ENCODE peak calls at places on chromosomes 2 and 18, in five cellular contexts. F, H, D, V and T are unnamed samples.

GRCh38 chr18:24212939-24213338 is 74.1 kb downstream of the CABYR start:
- DNase-seq in F (no peak), V (no peak), H (peak), D (no peak), T (no peak)

GRCh38 chr2:112055833-112056625 is 960 bp downstream of the TMEM87B start:
- DNase-seq in D (no peak), F (no peak), H (peak), V (no peak), T (peak)

GRCh38 chr2:9675369-9676351 is 44.9 kb upstream of the YWHAQ start:
- DNase-seq in F (peak), D (peak), V (no peak), H (no peak), T (no peak)

GRCh38 chr2:41965173-41965875 is 82.5 kb upstream of the PKDCC start:
- DNase-seq in D (no peak), V (no peak), F (no peak), H (no peak), T (no peak)

GRCh38 chr18:53380063-53380639 is 844.3 kb downstream of the MBD2 start:
- DNase-seq in H (peak), D (no peak), V (peak), F (peak), T (peak)

GRCh38 chr2:204437815-204438766 is 107.2 kb upstream of the PARD3B start:
- DNase-seq in F (peak), D (no peak), H (peak), V (no peak), T (no peak)

GRCh38 chr2:2271471-2271941 is 59.6 kb downstream of the MYT1L start:
- DNase-seq in H (no peak), V (no peak), D (no peak), F (no peak), T (no peak)

GRCh38 chr2:49770919-49771318 is 616.6 kb upstream of the FSHR start:
- DNase-seq in H (peak), V (no peak), F (peak), D (peak), T (peak)

GRCh38 chr2:193276560-193276959 is 1081.8 kb upstream of the TMEFF2 start:
- DNase-seq in F (no peak), H (no peak), V (no peak), D (no peak), T (no peak)

GRCh38 chr2:134669731-134670669 is 48.8 kb downstream of the TMEM163 start:
- DNase-seq in D (no peak), V (no peak), F (no peak), H (no peak), T (no peak)

GRCh38 chr2:236177967-236178909 is 10.1 kb upstream of the GBX2 start:
- DNase-seq in F (no peak), D (no peak), H (peak), V (no peak), T (peak)

GRCh38 chr2:228545041-228545440 is 363.6 kb upstream of the SPHKAP start:
- DNase-seq in F (no peak), D (no peak), H (no peak), V (no peak), T (no peak)

GRCh38 chr18:48797841-48798255 is 152.9 kb downstream of the SMAD7 start:
- DNase-seq in D (no peak), H (no peak), V (no peak), F (no peak), T (no peak)

GRCh38 chr18:45059695-45060094 is 379.0 kb downstream of the SETBP1 start:
- DNase-seq in H (no peak), D (no peak), V (no peak), F (no peak), T (no peak)

GRCh38 chr18:47754311-47755101 is 176.0 kb downstream of the SMAD2 start:
- DNase-seq in D (peak), H (peak), F (peak), V (no peak), T (peak)

GRCh38 chr2:85648619-85649018 is 19.4 kb downstream of the SFTPB start:
- DNase-seq in H (no peak), D (no peak), V (no peak), F (no peak), T (peak)

GRCh38 chr2:8281950-8282857 is 399.7 kb upstream of the ID2 start:
- DNase-seq in D (no peak), F (no peak), H (no peak), V (no peak), T (no peak)

GRCh38 chr18:8654482-8655451 is 45.5 kb downstream of the RAB12 start:
- DNase-seq in H (no peak), V (no peak), D (no peak), F (no peak), T (peak)

GRCh38 chr2:154495455-154495868 is 203.0 kb upstream of the KCNJ3 start:
- DNase-seq in H (peak), D (no peak), F (no peak), V (peak), T (no peak)

GRCh38 chr18:23924813-23925212 is 89.7 kb upstream of the TTC39C start:
- DNase-seq in V (no peak), D (no peak), H (no peak), F (no peak), T (no peak)

GRCh38 chr2:231115651-231116050 is 9.2 kb downstream of the HTR2B start:
- DNase-seq in D (no peak), F (no peak), H (no peak), V (no peak), T (no peak)

GRCh38 chr2:162890690-162891311 is 52.2 kb upstream of the KCNH7 start:
- DNase-seq in V (peak), F (peak), D (no peak), H (peak), T (peak)

GRCh38 chr2:231188506-231189170 is 9.8 kb upstream of the ARMC9 start:
- DNase-seq in V (no peak), F (no peak), D (no peak), H (no peak), T (no peak)

GRCh38 chr18:3603460-3604259 is 153.7 kb downstream of the TGIF1 start:
- DNase-seq in D (peak), V (no peak), H (peak), F (peak), T (no peak)

GRCh38 chr2:215034154-215034553 is 104.3 kb downstream of the ABCA12 start:
- DNase-seq in F (no peak), V (no peak), H (no peak), D (no peak), T (no peak)

GRCh38 chr2:1663621-1664020 is 80.7 kb downstream of the PXDN start:
- DNase-seq in H (no peak), V (no peak), F (no peak), D (no peak), T (no peak)

GRCh38 chr2:68715353-68716041 is 19.1 kb upstream of the ARHGAP25 start:
- DNase-seq in V (peak), D (peak), F (peak), H (peak), T (peak)

GRCh38 chr2:232779935-232780334 is 3.6 kb upstream of the KCNJ13 start:
- DNase-seq in H (no peak), D (no peak), V (no peak), F (no peak), T (no peak)

GRCh38 chr2:20110876-20111275 is 59.4 kb upstream of the LAPTM4A start:
- DNase-seq in D (no peak), F (no peak), H (peak), V (no peak), T (no peak)

GRCh38 chr2:98839292-98839691 is 96.7 kb downstream of the CRACDL start:
- DNase-seq in D (no peak), H (no peak), V (no peak), F (no peak), T (no peak)

GRCh38 chr2:25854613-25855012 is 23.7 kb downstream of the ASXL2 start:
- DNase-seq in D (no peak), F (no peak), H (no peak), V (no peak), T (no peak)

GRCh38 chr18:36630917-36631316 is 197.9 kb downstream of the TPGS2 start:
- DNase-seq in H (no peak), V (no peak), D (no peak), F (no peak), T (no peak)

GRCh38 chr2:40511661-40512213 is 59.8 kb upstream of the SLC8A1 start:
- DNase-seq in D (no peak), V (no peak), H (no peak), F (no peak), T (no peak)
- TF ChIP-seq SUZ12 in D (no peak), V (no peak), H (no peak), F (no peak), T (no peak)

GRCh38 chr2:102029952-102030351 is 38.2 kb downstream of the IL1R2 start:
- DNase-seq in V (no peak), D (no peak), H (no peak), F (no peak), T (no peak)

GRCh38 chr2:102029405-102029804 is 37.6 kb downstream of the IL1R2 start:
- DNase-seq in V (no peak), H (no peak), D (no peak), F (no peak), T (no peak)

GRCh38 chr2:102028470-102028869 is 36.7 kb downstream of the IL1R2 start:
- DNase-seq in H (no peak), D (no peak), V (no peak), F (no peak), T (no peak)

GRCh38 chr2:102030855-102031527 is 39.2 kb downstream of the IL1R2 start:
- DNase-seq in H (peak), V (no peak), D (no peak), F (no peak), T (no peak)

GRCh38 chr2:102030502-102030854 is 38.7 kb downstream of the IL1R2 start:
- DNase-seq in H (no peak), F (no peak), D (no peak), V (no peak), T (no peak)
- TF ChIP-seq SUZ12 in H (no peak), F (no peak), D (no peak), V (no peak), T (no peak)

DNA sequence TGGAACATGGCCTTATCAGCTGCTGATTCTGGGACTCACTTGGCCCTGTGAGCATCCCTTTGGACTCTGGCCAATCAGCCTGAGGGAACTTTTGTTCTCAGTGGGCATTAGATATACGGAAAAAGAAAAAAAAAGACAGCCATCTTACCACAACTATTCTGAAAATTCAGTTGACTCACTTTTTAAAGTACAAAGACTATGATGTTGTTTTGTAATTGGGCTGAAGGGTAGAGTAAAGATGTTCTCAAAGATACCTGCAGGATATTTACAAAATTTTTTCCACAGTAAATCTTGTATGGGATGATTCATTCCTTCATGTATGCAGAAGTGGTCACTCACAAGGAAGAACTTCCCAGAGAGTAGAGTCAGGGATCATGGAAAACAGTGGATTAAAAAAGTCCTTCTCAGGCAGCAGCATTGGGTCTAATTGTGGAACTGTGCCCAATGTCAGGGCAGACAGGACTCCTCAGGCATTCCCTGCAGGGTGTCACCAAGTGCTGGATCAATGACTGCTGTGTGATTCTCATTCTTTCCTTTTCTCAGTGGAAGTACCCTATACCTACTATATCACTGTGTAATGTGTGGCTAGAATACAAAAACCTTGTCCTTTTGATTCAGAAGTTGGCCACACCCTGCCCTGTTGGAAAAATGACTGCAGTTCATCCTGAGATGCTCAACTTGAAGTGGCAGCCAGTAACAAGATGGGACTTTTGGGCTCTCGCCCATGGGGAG is 35.4 kb downstream of the SULT1C4 start:
- DNase-seq in V (no peak), D (no peak), F (no peak), H (peak), T (no peak)
- TF ChIP-seq SUZ12 in V (no peak), D (no peak), F (no peak), H (no peak), T (no peak)

GRCh38 chr2:105307146-105307545 is 22.4 kb downstream of the TGFBRAP1 start:
- DNase-seq in F (no peak), D (no peak), H (no peak), V (no peak), T (no peak)

GRCh38 chr2:105307962-105308361 is 21.6 kb downstream of the TGFBRAP1 start:
- DNase-seq in V (no peak), H (no peak), D (no peak), F (no peak), T (no peak)

GRCh38 chr2:105307550-105307949 is 22.0 kb downstream of the TGFBRAP1 start:
- DNase-seq in F (no peak), V (no peak), H (no peak), D (no peak), T (no peak)

GRCh38 chr2:105313877-105314276 is 15.7 kb downstream of the TGFBRAP1 start:
- DNase-seq in V (no peak), H (no peak), D (no peak), F (no peak), T (no peak)

DNA sequence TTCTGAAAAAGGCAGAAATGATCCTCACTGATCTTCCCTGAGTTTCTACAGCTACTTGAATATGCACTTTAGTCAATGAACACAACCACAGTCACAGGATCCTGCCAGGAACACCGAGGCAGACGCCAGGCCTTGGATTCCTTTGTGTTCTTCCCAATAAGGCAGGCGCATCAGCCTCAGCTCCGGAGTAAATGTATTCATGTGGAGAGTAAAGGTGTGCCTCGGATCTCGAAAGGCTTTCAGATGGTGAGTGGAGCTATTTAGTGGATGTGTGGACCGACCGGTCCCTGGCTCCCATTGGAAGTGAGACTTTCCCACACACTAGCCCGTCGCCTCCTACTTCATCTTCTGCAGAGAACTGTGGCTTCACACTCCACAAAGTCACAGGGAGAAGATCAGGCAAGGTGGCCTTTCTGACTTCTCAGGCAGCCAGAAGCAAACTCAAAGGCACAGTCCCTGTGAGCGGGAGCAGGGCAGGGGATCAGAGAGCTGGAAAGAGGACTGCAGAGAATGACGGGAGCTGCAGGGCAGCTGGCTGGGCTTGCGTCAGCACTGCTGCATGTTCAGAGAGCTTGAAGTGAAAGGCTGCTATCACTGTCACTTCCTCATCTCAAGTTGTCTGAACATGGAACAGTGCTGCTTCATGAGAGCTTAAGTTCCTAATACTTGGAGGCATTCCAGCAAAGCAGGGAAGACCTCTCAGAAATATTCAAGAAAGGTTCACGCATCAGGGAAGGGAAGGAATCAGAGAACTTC is 20.6 kb downstream of the TGFBRAP1 start:
- DNase-seq in F (no peak), H (no peak), V (no peak), D (no peak), T (no peak)
- TF ChIP-seq SUZ12 in F (no peak), H (no peak), V (no peak), D (no peak), T (no peak)